ENCODE peak calls at places on chromosomes 7 and 10, in eight cellular contexts. H is ELR; E is OCI-LY7; X is head of caudate nucleus; T is activated CD8-positive, alpha-beta memory T cell treated with anti-CD3 and anti-CD28 coated beads, Interleukin-2, amount 50 U/mL, for 48 hours; W is HT-29; U is NCI-H1417; Y is RWPE1. F is an unnamed sample.

GRCh38 chr7:93719546-93719945 is 145.0 kb upstream of the CALCR start:
- DNase-seq in H (peak; percentile 56), E (no peak), X (no peak), T (no peak), W (no peak), U (no peak), Y (no peak), F (peak; percentile 55)

GRCh38 chr10:504806-505205 is 184.7 kb downstream of the DIP2C start:
- DNase-seq in H (no peak), E (no peak), X (no peak), T (no peak), W (no peak), U (no peak), Y (no peak), F (no peak)

GRCh38 chr10:71269301-71270288 is 49.5 kb upstream of the SLC29A3 start:
- DNase-seq in H (no peak), E (no peak), X (no peak), T (no peak), W (no peak), U (no peak), Y (no peak), F (peak; percentile 15)

GRCh38 chr10:63547628-63548356 is 26.6 kb downstream of the REEP3 start:
- DNase-seq in H (no peak), E (no peak), X (peak; percentile 52), T (no peak), W (no peak), U (no peak), Y (no peak), F (peak; percentile 52)

GRCh38 chr10:44907576-44907975 is 3.6 kb upstream of the TMEM72 start:
- DNase-seq in H (no peak), E (no peak), X (no peak), T (no peak), W (no peak), U (no peak), Y (no peak), F (no peak)

GRCh38 chr10:126867567-126868365 is 37.5 kb upstream of the DOCK1 start:
- DNase-seq in H (peak; percentile 19), E (no peak), X (no peak), T (no peak), W (no peak), U (no peak), Y (no peak), F (peak; percentile 97)

GRCh38 chr10:16192337-16192736 is 244.5 kb upstream of the PTER start:
- DNase-seq in H (no peak), E (no peak), X (no peak), T (no peak), W (no peak), U (no peak), Y (no peak), F (peak; percentile 0)

GRCh38 chr10:126670886-126671285 is 393 bp upstream of the C10orf90 start:
- DNase-seq in H (no peak), E (no peak), X (peak; percentile 92), T (no peak), W (no peak), U (no peak), Y (no peak), F (no peak)

GRCh38 chr7:133052826-133053225 is 29.1 kb downstream of the CHCHD3 start:
- DNase-seq in H (no peak), E (no peak), X (no peak), T (no peak), W (no peak), U (no peak), Y (no peak), F (no peak)

F was measured in fibroblast of mammary gland.